ENCODE peak calls at places on chromosomes 16 and 17, in six cellular contexts. Y is NCI-H774; H is GM13976; C is NCI-H748 treated with DMSO at 0.1 percent for 48 hours; R is EL; F is stimulated activated CD4-positive, alpha-beta T cell treated with anti-CD3 and anti-CD28 coated beads, Interleukin-1b, Interleukin-23, amount 100 ng/mL, for 24 hours. S is an unnamed sample.

GRCh38 chr17:13153036-13153435 is 135.2 kb upstream of the ELAC2 start:
- DNase-seq in C (no peak), H (no peak), R (peak; percentile 65), F (no peak), Y (no peak), S (no peak)

GRCh38 chr16:24685539-24686432 is 43.7 kb upstream of the TNRC6A start:
- DNase-seq in R (peak; percentile 73), H (no peak), Y (peak; percentile 61), F (no peak), C (peak; percentile 39), S (no peak)

GRCh38 chr17:28547623-28548416 is 4.6 kb downstream of the UNC119 start:
- DNase-seq in H (peak; percentile 89), R (peak; percentile 82), Y (peak; percentile 43), C (peak; percentile 34), F (no peak), S (peak; percentile 47)

GRCh38 chr16:57029161-57030160 is 40.1 kb downstream of the NLRC5 start:
- DNase-seq in Y (no peak), F (no peak), C (no peak), R (peak; percentile 76), H (no peak), S (no peak)

GRCh38 chr17:49748791-49749190 is 15.1 kb downstream of the FAM117A start:
- DNase-seq in F (no peak), Y (no peak), C (no peak), R (no peak), H (peak; percentile 70), S (no peak)

GRCh38 chr17:3794890-3795757 is 5.9 kb downstream of the ITGAE start:
- DNase-seq in C (no peak), Y (no peak), H (no peak), R (peak; percentile 54), F (no peak), S (no peak)

GRCh38 chr16:19167710-19168172 is 299 bp upstream of the SYT17 start:
- DNase-seq in C (peak; percentile 49), Y (peak; percentile 81), F (no peak), H (peak; percentile 93), R (peak; percentile 62), S (no peak)

GRCh38 chr16:87635541-87636049 is 33.3 kb downstream of the JPH3 start:
- DNase-seq in R (peak; percentile 38), H (peak; percentile 85), F (peak; percentile 47), C (no peak), Y (no peak), S (no peak)